ENCODE peak calls at places on chromosomes 16 and 17, in nine cellular contexts. R, Q, F, K, G, W, P, C and L are unnamed samples.

GRCh38 chr16:88383401-88384221 is 852 bp downstream of the ZNF469 start:
- DNase-seq in R (peak), Q (peak), F (peak), K (no peak), G (peak), W (no peak), P (no peak), C (no peak), L (peak)

GRCh38 chr16:48441863-48442279 is 56.7 kb upstream of the SIAH1 start:
- DNase-seq in R (no peak), Q (no peak), F (peak), K (no peak), G (no peak), W (no peak), P (no peak), C (no peak), L (no peak)

GRCh38 chr17:59814685-59815084 is 78.1 kb downstream of the TUBD1 start:
- DNase-seq in R (no peak), Q (no peak), F (no peak), K (no peak), G (no peak), W (no peak), P (no peak), C (no peak), L (no peak)

GRCh38 chr17:50845260-50846147 is 10.1 kb downstream of the WFIKKN2 start:
- DNase-seq in R (peak), Q (no peak), F (peak), K (no peak), G (peak), W (no peak), P (no peak), C (peak), L (peak)

GRCh38 chr17:31739300-31739699 is 119.7 kb downstream of the COPRS start:
- DNase-seq in R (peak), Q (no peak), F (no peak), K (no peak), G (no peak), W (no peak), P (no peak), C (no peak), L (no peak)

GRCh38 chr16:71537643-71538042 is 11.4 kb downstream of the CHST4 start:
- DNase-seq in R (peak), Q (no peak), F (peak), K (no peak), G (no peak), W (peak), P (no peak), C (peak), L (no peak)

GRCh38 chr17:27748360-27748825 is 51.9 kb downstream of the NOS2 start:
- DNase-seq in R (no peak), Q (no peak), F (no peak), K (no peak), G (no peak), W (no peak), P (no peak), C (no peak), L (no peak)

GRCh38 chr16:50584033-50584722 is 36.0 kb downstream of the NKD1 start:
- DNase-seq in R (no peak), Q (no peak), F (no peak), K (no peak), G (no peak), W (no peak), P (no peak), C (no peak), L (no peak)

GRCh38 chr17:66725956-66726355 is 109.0 kb upstream of the CACNG5 start:
- DNase-seq in R (no peak), Q (no peak), F (no peak), K (no peak), G (no peak), W (no peak), P (no peak), C (no peak), L (no peak)

GRCh38 chr17:4444782-4445473 is 11.2 kb downstream of the SPNS3 start:
- DNase-seq in R (no peak), Q (no peak), F (peak), K (no peak), G (peak), W (no peak), P (no peak), C (peak), L (no peak)

GRCh38 chr17:29931253-29931932 is 1.4 kb upstream of the SSH2 start:
- DNase-seq in R (peak), Q (peak), F (peak), K (peak), G (peak), W (peak), P (peak), C (peak), L (peak)

GRCh38 chr17:44039829-44040635 is 25.3 kb upstream of the TMEM101 start:
- DNase-seq in R (no peak), Q (no peak), F (no peak), K (no peak), G (no peak), W (no peak), P (no peak), C (no peak), L (no peak)

GRCh38 chr17:77692571-77693161 is 265.8 kb upstream of the TNRC6C start:
- DNase-seq in R (peak), Q (no peak), F (peak), K (no peak), G (no peak), W (peak), P (no peak), C (peak), L (no peak)

GRCh38 chr17:82647593-82648164 is 565 bp downstream of the WDR45B start:
- DNase-seq in R (peak), Q (no peak), F (peak), K (peak), G (peak), W (peak), P (no peak), C (no peak), L (peak)

GRCh38 chr16:11224894-11225676 is 30.9 kb downstream of the SOCS1 start:
- DNase-seq in R (peak), Q (no peak), F (no peak), K (peak), G (peak), W (peak), P (no peak), C (no peak), L (no peak)

GRCh38 chr17:27378482-27379200 is 77.6 kb upstream of the KSR1 start:
- DNase-seq in R (peak), Q (no peak), F (no peak), K (no peak), G (no peak), W (no peak), P (no peak), C (peak), L (no peak)

GRCh38 chr16:84464116-84464515 is 40.3 kb downstream of the MEAK7 start:
- DNase-seq in R (no peak), Q (no peak), F (no peak), K (no peak), G (no peak), W (peak), P (no peak), C (no peak), L (no peak)

GRCh38 chr16:3959148-3959547 is 78.6 kb upstream of the CREBBP start:
- DNase-seq in R (peak), Q (peak), F (peak), K (no peak), G (no peak), W (no peak), P (no peak), C (no peak), L (no peak)

GRCh38 chr16:26952411-26952810 is 114.3 kb upstream of the C16orf82 start:
- DNase-seq in R (no peak), Q (no peak), F (no peak), K (no peak), G (no peak), W (no peak), P (no peak), C (no peak), L (no peak)

GRCh38 chr16:57632568-57632967 is 4.1 kb downstream of the ADGRG1 start:
- DNase-seq in R (no peak), Q (no peak), F (no peak), K (no peak), G (no peak), W (no peak), P (no peak), C (no peak), L (no peak)

GRCh38 chr17:45320349-45320930 is 3.6 kb upstream of the MAP3K14 start:
- DNase-seq in R (peak), Q (no peak), F (peak), K (no peak), G (no peak), W (no peak), P (no peak), C (peak), L (no peak)

GRCh38 chr16:27671410-27671809 is 121.5 kb downstream of the KATNIP start:
- DNase-seq in R (no peak), Q (no peak), F (peak), K (no peak), G (no peak), W (no peak), P (no peak), C (no peak), L (no peak)

GRCh38 chr16:81523387-81524115 is 78.9 kb downstream of the CMIP start:
- DNase-seq in R (peak), Q (no peak), F (peak), K (no peak), G (peak), W (no peak), P (peak), C (peak), L (peak)

GRCh38 chr16:62954144-62955032 is 918.1 kb upstream of the CDH8 start:
- DNase-seq in R (no peak), Q (no peak), F (no peak), K (no peak), G (no peak), W (no peak), P (no peak), C (no peak), L (no peak)

GRCh38 chr17:63961355-63962207 is 11.1 kb downstream of the SCN4A start:
- DNase-seq in R (peak), Q (no peak), F (peak), K (no peak), G (peak), W (peak), P (no peak), C (peak), L (peak)

GRCh38 chr17:2449486-2449885 is 48.6 kb upstream of the MNT start:
- DNase-seq in R (peak), Q (no peak), F (no peak), K (no peak), G (no peak), W (no peak), P (no peak), C (no peak), L (no peak)

GRCh38 chr16:56353054-56353921 is 72.1 kb downstream of the AMFR start:
- DNase-seq in R (no peak), Q (no peak), F (no peak), K (no peak), G (peak), W (peak), P (no peak), C (no peak), L (peak)

GRCh38 chr17:46809110-46809571 is 9.4 kb downstream of the WNT3 start:
- DNase-seq in R (no peak), Q (no peak), F (no peak), K (no peak), G (no peak), W (no peak), P (no peak), C (no peak), L (no peak)

GRCh38 chr16:8686879-8687278 is 12.5 kb downstream of the ABAT start:
- DNase-seq in R (no peak), Q (no peak), F (no peak), K (no peak), G (no peak), W (no peak), P (no peak), C (no peak), L (no peak)